ENCODE peak calls at places on chromosomes 7 and 10, in seven cellular contexts. B is sigmoid colon, S is right lobe of liver, W is esophagus squamous epithelium, L is thyroid gland, I is ovary, F is HepG2. O is an unnamed sample.

GRCh38 chr10:4595920-4596319 is 230.1 kb upstream of the AKR1E2 start:
- DNase-seq in B (no peak), S (no peak), W (no peak), L (no peak), I (no peak), F (no peak), O (no peak)

GRCh38 chr7:131105294-131105802 is 222.3 kb upstream of the MKLN1 start:
- DNase-seq in B (peak), S (no peak), W (no peak), L (peak), I (no peak), F (no peak), O (no peak)

GRCh38 chr10:103497161-103497915 is 3.8 kb downstream of the NEURL1 start:
- DNase-seq in B (no peak), S (no peak), W (no peak), L (no peak), I (no peak), F (no peak), O (no peak)

GRCh38 chr7:109864263-109864662 is 1226.7 kb upstream of the LRRN3 start:
- DNase-seq in B (no peak), S (no peak), W (no peak), L (no peak), I (no peak), F (no peak), O (no peak)

GRCh38 chr10:126921162-126921561 is 15.9 kb downstream of the DOCK1 start:
- DNase-seq in B (no peak), S (no peak), W (no peak), L (no peak), I (no peak), F (no peak), O (no peak)

GRCh38 chr7:73991522-73992103 is 36.4 kb upstream of the ELN start:
- DNase-seq in B (no peak), S (no peak), W (no peak), L (no peak), I (no peak), F (no peak), O (no peak)

GRCh38 chr7:85001493-85002345 is 185.1 kb downstream of the SEMA3D start:
- DNase-seq in B (no peak), S (no peak), W (no peak), L (no peak), I (no peak), F (no peak), O (no peak)

GRCh38 chr10:80205478-80206276 is at the start of gene ANXA11:
- DNase-seq in B (peak), S (peak), W (no peak), L (peak), I (peak), F (peak), O (peak)

GRCh38 chr10:93403741-93404354 is 78.3 kb downstream of the MYOF start:
- DNase-seq in B (no peak), S (no peak), W (no peak), L (no peak), I (no peak), F (no peak), O (no peak)

GRCh38 chr7:2698581-2699288 is 10.7 kb downstream of the AMZ1 start:
- DNase-seq in B (no peak), S (no peak), W (no peak), L (no peak), I (no peak), F (no peak), O (no peak)

GRCh38 chr10:30431435-30431911 is 2.5 kb upstream of the MAP3K8 start:
- DNase-seq in B (no peak), S (no peak), W (no peak), L (peak), I (peak), F (no peak), O (peak)

GRCh38 chr10:29158066-29158465 is 130.8 kb upstream of the LYZL1 start:
- DNase-seq in B (no peak), S (no peak), W (no peak), L (no peak), I (no peak), F (no peak), O (no peak)

GRCh38 chr7:3432916-3433315 is 131.9 kb downstream of the SDK1 start:
- DNase-seq in B (no peak), S (no peak), W (no peak), L (no peak), I (no peak), F (no peak), O (no peak)

GRCh38 chr7:117061751-117062150 is 108.5 kb downstream of the ST7 start:
- DNase-seq in B (no peak), S (no peak), W (no peak), L (no peak), I (no peak), F (no peak), O (no peak)

GRCh38 chr7:106047818-106048490 is 64.2 kb downstream of the SYPL1 start:
- DNase-seq in B (no peak), S (no peak), W (no peak), L (no peak), I (no peak), F (no peak), O (no peak)

GRCh38 chr7:7169296-7169695 is 13.0 kb upstream of the C1GALT1 start:
- DNase-seq in B (no peak), S (no peak), W (no peak), L (no peak), I (no peak), F (no peak), O (no peak)

GRCh38 chr7:11232462-11232861 is 258.8 kb downstream of the PHF14 start:
- DNase-seq in B (no peak), S (no peak), W (no peak), L (no peak), I (no peak), F (no peak), O (no peak)

GRCh38 chr7:49718755-49719154 is 54.7 kb upstream of the VWC2 start:
- DNase-seq in B (no peak), S (no peak), W (no peak), L (no peak), I (no peak), F (no peak), O (no peak)

GRCh38 chr10:124589491-124590006 is 127.9 kb downstream of the LHPP start:
- DNase-seq in B (no peak), S (no peak), W (no peak), L (peak), I (peak), F (peak), O (peak)

GRCh38 chr7:17769918-17770317 is 170.4 kb downstream of the SNX13 start:
- DNase-seq in B (no peak), S (peak), W (no peak), L (peak), I (peak), F (peak), O (peak)

GRCh38 chr10:11404931-11405330 is 206.5 kb downstream of the USP6NL start:
- DNase-seq in B (no peak), S (no peak), W (no peak), L (no peak), I (no peak), F (no peak), O (no peak)

GRCh38 chr7:2661602-2662272 is 26.3 kb upstream of the AMZ1 start:
- DNase-seq in B (no peak), S (peak), W (no peak), L (no peak), I (no peak), F (no peak), O (peak)

GRCh38 chr10:86368987-86369386 is 2.4 kb upstream of the GRID1 start:
- DNase-seq in B (peak), S (peak), W (no peak), L (no peak), I (no peak), F (no peak), O (peak)

GRCh38 chr7:140267381-140268226 is 90.8 kb upstream of the KDM7A start:
- DNase-seq in B (no peak), S (no peak), W (no peak), L (no peak), I (no peak), F (no peak), O (no peak)

GRCh38 chr7:75033064-75033463 is 40.5 kb downstream of the RCC1L start:
- DNase-seq in B (no peak), S (no peak), W (no peak), L (no peak), I (no peak), F (peak), O (no peak)

GRCh38 chr7:33727415-33727814 is 177.9 kb upstream of the BMPER start:
- DNase-seq in B (no peak), S (no peak), W (no peak), L (no peak), I (no peak), F (no peak), O (no peak)

GRCh38 chr10:86803156-86803555 is 46.7 kb downstream of the BMPR1A start:
- DNase-seq in B (no peak), S (no peak), W (no peak), L (no peak), I (no peak), F (no peak), O (no peak)

GRCh38 chr10:107653832-107654287 is 489.4 kb upstream of the SORCS1 start:
- DNase-seq in B (no peak), S (no peak), W (no peak), L (no peak), I (no peak), F (no peak), O (no peak)

GRCh38 chr10:26804418-26805393 is 56.1 kb downstream of the ABI1 start:
- DNase-seq in B (no peak), S (no peak), W (no peak), L (no peak), I (no peak), F (no peak), O (no peak)

GRCh38 chr7:22613466-22613865 is 113.5 kb upstream of the STEAP1B start:
- DNase-seq in B (no peak), S (no peak), W (no peak), L (no peak), I (no peak), F (no peak), O (no peak)

GRCh38 chr10:100968839-100969174 is 497 bp upstream of the SEMA4G start:
- DNase-seq in B (no peak), S (no peak), W (no peak), L (no peak), I (no peak), F (no peak), O (no peak)

GRCh38 chr7:16926861-16927260 is 45.1 kb upstream of the AGR3 start:
- DNase-seq in B (no peak), S (no peak), W (no peak), L (no peak), I (no peak), F (no peak), O (no peak)

GRCh38 chr10:68137174-68137573 is 27.9 kb downstream of the MYPN start:
- DNase-seq in B (no peak), S (no peak), W (no peak), L (no peak), I (no peak), F (no peak), O (no peak)

GRCh38 chr10:71772832-71773220 is 494 bp downstream of the VSIR start:
- DNase-seq in B (no peak), S (no peak), W (no peak), L (peak), I (no peak), F (no peak), O (no peak)

GRCh38 chr7:149261321-149261828 is 621 bp upstream of the ZNF783 start:
- DNase-seq in B (no peak), S (no peak), W (no peak), L (no peak), I (no peak), F (no peak), O (no peak)

GRCh38 chr10:109889867-109890266 is 33.4 kb downstream of the XPNPEP1 start:
- DNase-seq in B (no peak), S (no peak), W (no peak), L (no peak), I (no peak), F (no peak), O (no peak)

GRCh38 chr10:110609592-110609991 is 34.5 kb upstream of the RBM20 start:
- DNase-seq in B (peak), S (no peak), W (no peak), L (peak), I (no peak), F (no peak), O (no peak)

GRCh38 chr7:139541600-139542307 is 18.3 kb downstream of the CLEC2L start:
- DNase-seq in B (no peak), S (no peak), W (no peak), L (no peak), I (no peak), F (no peak), O (no peak)

GRCh38 chr10:32983333-32983909 is 25.4 kb upstream of the ITGB1 start:
- DNase-seq in B (no peak), S (peak), W (no peak), L (no peak), I (no peak), F (peak), O (no peak)

GRCh38 chr7:29490094-29490607 is 73.5 kb upstream of the PRR15 start:
- DNase-seq in B (no peak), S (no peak), W (no peak), L (no peak), I (no peak), F (no peak), O (no peak)

GRCh38 chr7:29486191-29486700 is 77.4 kb upstream of the PRR15 start:
- DNase-seq in B (no peak), S (no peak), W (no peak), L (no peak), I (no peak), F (no peak), O (no peak)

GRCh38 chr7:29487424-29487823 is 76.2 kb upstream of the PRR15 start:
- DNase-seq in B (no peak), S (no peak), W (no peak), L (no peak), I (no peak), F (no peak), O (no peak)

GRCh38 chr7:29488977-29489376 is 74.7 kb upstream of the PRR15 start:
- DNase-seq in B (no peak), S (no peak), W (no peak), L (no peak), I (no peak), F (peak), O (no peak)

DNA sequence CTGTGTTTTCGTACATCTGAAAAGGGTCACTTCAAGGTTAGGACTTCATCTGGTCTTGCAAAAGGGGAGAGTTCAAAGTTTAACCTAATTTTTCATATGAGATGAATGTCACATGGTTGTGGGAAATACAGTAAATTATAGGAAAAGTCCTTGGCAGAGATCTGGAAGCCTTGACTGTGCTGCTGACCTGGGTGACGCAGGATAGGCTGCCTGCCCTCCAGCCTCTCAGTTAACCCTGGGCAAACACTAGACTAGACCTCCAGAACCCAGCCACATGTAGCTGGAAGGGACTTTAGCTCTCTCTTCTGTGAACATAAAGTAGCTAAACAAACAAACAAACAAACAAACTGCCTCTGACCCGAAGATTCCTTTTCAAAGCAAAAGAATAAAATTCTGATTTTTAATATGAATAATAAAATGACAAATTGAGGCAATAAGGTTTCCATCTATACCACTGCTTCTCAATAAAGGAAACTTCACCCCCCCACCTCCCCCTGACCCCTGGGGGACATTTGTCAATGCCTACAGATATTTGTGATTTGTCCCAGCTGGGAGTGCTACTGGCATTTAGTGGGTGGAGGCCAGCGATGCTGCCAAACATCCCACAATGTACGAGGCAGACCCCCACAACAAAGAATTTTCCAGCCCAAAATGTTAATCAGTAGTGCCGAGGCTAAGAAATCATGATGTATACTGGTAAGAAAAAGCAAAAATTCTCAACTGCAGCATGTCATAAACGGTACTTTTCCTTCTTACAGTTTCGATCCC is 75.2 kb upstream of the PRR15 start:
- DNase-seq in B (no peak), S (no peak), W (no peak), L (no peak), I (no peak), F (peak), O (no peak)
- H3K27ac ChIP-seq in B (peak), S (no peak), W (no peak), L (peak), I (peak), F (peak), O (no peak)

DNA sequence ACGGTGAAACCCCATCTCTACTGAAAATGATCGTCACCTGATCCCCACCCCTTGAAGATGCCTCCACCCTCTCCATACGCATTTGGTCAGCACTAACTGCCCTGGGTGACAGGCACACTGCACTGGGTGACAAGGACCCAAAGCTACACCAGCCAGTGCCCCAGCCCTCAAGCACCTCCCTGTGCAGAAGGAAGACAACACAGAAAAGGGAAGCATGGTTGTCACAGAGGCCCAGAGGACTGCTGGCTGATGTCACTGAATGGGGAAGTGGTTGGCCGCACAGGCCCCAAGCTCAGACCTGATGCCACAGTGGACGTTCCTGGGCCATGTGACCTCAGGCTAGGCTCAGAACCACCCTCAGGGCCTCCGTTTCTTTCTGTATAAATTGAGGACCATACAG is 4.2 kb upstream of the PILRA start:
- DNase-seq in B (peak), S (no peak), W (no peak), L (peak), I (no peak), F (no peak), O (peak)
- TF ChIP-seq POLR2A in B (no peak), S (no peak), W (no peak), L (no peak), I (no peak), F (peak), O (no peak)

DNA sequence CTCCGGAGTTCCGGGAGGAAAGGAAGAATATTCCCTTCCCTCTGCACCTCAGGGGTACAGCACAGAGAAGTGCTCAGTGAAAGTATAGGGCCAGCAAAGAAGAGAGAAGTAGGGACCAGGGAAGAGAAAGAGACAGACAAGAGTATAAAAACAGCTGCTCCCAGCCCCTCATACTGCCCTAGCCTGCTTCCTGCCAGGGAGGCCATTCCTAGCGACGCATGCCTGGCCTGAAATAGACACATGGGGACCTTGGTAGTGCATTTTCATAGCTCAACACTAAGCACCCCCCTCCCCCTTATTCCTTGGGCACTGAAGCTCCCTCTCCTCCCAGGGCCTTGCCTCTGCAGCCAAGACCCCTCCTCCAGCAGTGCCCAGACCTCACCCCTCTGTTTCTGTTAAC is 64.6 kb downstream of the ZMIZ1 start:
- DNase-seq in B (no peak), S (no peak), W (no peak), L (no peak), I (no peak), F (no peak), O (no peak)
- H3K27ac ChIP-seq in B (peak), S (no peak), W (no peak), L (no peak), I (no peak), F (no peak), O (peak)

DNA sequence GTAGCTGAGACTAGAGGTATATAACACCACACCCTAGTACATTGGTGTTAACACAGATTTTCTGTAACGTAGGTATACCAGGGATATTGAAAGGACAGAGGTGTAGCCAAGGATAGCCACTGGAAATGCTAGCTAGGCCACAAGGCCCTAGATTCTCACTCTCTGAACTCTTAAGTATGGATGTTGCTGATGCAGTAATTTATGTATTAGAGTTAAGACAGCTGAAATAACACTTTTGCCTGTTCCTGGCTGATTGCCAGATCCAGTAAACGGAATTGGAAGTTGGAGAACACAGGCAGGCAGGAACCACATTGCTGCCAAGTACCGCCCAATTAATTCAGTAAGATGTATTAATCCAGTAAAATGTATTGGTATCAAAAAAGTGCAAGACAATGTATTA is 1.8 kb downstream of the CALU start:
- DNase-seq in B (no peak), S (no peak), W (no peak), L (no peak), I (no peak), F (no peak), O (peak)
- TF ChIP-seq POLR2A in B (no peak), S (no peak), W (no peak), L (no peak), I (no peak), F (no peak), O (no peak)

GRCh38 chr10:116620423-116621400 is at the start of gene PNLIPRP2:
- DNase-seq in B (no peak), S (no peak), W (no peak), L (no peak), I (no peak), F (peak), O (no peak)
- H3K27ac ChIP-seq in B (no peak), S (no peak), W (no peak), L (no peak), I (no peak), F (no peak), O (no peak)

DNA sequence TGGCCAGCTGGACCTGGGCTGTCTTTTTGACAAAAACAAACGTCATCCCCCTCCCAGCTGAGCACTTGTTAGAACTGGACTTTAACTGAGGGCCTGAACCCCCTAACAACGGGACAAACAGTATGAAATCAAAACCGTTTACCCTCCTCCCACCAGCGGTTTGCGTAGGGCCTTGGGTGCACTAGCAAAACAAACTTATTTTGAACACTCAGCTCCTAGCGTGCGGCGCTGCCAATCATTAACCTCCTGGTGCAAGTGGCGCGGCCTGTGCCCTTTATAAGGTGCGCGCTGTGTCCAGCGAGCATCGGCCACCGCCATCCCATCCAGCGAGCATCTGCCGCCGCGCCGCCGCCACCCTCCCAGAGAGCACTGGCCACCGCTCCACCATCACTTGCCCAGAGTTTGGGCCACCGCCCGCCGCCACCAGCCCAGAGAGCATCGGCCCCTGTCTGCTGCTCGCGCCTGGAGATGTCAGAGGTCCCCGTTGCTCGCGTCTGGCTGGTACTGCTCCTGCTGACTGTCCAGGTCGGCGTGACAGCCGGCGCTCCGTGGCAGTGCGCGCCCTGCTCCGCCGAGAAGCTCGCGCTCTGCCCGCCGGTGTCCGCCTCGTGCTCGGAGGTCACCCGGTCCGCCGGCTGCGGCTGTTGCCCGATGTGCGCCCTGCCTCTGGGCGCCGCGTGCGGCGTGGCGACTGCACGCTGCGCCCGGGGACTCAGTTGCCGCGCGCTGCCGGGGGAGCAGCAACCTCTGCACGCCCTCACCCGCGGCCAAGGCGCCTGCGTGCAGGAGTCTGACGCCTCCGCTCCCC is at the start of gene IGFBP1:
- DNase-seq in B (no peak), S (peak), W (no peak), L (peak), I (peak), F (peak), O (no peak)
- TF ChIP-seq POLR2A in B (no peak), S (peak), W (no peak), L (no peak), I (no peak), F (no peak), O (no peak)

GRCh38 chr7:5309146-5309545 is 26.4 kb downstream of the SLC29A4 start:
- DNase-seq in B (no peak), S (no peak), W (no peak), L (no peak), I (no peak), F (no peak), O (no peak)
- H3K27ac ChIP-seq in B (no peak), S (no peak), W (no peak), L (no peak), I (no peak), F (no peak), O (no peak)

O was measured in heart left ventricle.